ENCODE peak calls at places on chromosome 19, in five cellular contexts. One of them, this sample, is unnamed.

GRCh38 chr19:480016-480855 is 16.1 kb upstream of the MADCAM1 start:
- DNase-seq in heart right ventricle: peak
- DNase-seq in heart left ventricle: peak
- DNase-seq in tibial nerve: peak
- DNase-seq in nephron progenitor cell: peak
- DNase-seq in this sample: peak

GRCh38 chr19:37855098-37855497 is 51.3 kb downstream of the WDR87 start:
- DNase-seq in heart right ventricle: peak
- DNase-seq in heart left ventricle: peak
- DNase-seq in tibial nerve: no peak
- DNase-seq in nephron progenitor cell: no peak
- DNase-seq in this sample: no peak

GRCh38 chr19:782195-783043 is 14.8 kb upstream of the PTBP1 start:
- DNase-seq in heart right ventricle: no peak
- DNase-seq in heart left ventricle: no peak
- DNase-seq in tibial nerve: no peak
- DNase-seq in nephron progenitor cell: peak
- DNase-seq in this sample: no peak

GRCh38 chr19:57348136-57348535 is 2.9 kb upstream of the ZNF304 start:
- DNase-seq in heart right ventricle: no peak
- DNase-seq in heart left ventricle: no peak
- DNase-seq in tibial nerve: no peak
- DNase-seq in nephron progenitor cell: no peak
- DNase-seq in this sample: no peak

GRCh38 chr19:1907563-1908363 is 2.6 kb downstream of the ADAT3 start:
- DNase-seq in heart right ventricle: no peak
- DNase-seq in heart left ventricle: no peak
- DNase-seq in tibial nerve: no peak
- DNase-seq in nephron progenitor cell: no peak
- DNase-seq in this sample: no peak

GRCh38 chr19:40718774-40719391 is 2.0 kb downstream of the ITPKC start:
- DNase-seq in heart right ventricle: peak
- DNase-seq in heart left ventricle: peak
- DNase-seq in tibial nerve: peak
- DNase-seq in nephron progenitor cell: peak
- DNase-seq in this sample: no peak

GRCh38 chr19:48868196-48868886 is at the start of gene PLEKHA4:
- DNase-seq in heart right ventricle: peak
- DNase-seq in heart left ventricle: peak
- DNase-seq in tibial nerve: peak
- DNase-seq in nephron progenitor cell: peak
- DNase-seq in this sample: no peak

GRCh38 chr19:13033244-13033643 is 38.0 kb downstream of the NFIX start:
- DNase-seq in heart right ventricle: no peak
- DNase-seq in heart left ventricle: no peak
- DNase-seq in tibial nerve: no peak
- DNase-seq in nephron progenitor cell: no peak
- DNase-seq in this sample: no peak

GRCh38 chr19:55066107-55066709 is 3.3 kb upstream of the RDH13 start:
- DNase-seq in heart right ventricle: no peak
- DNase-seq in heart left ventricle: no peak
- DNase-seq in tibial nerve: no peak
- DNase-seq in nephron progenitor cell: peak
- DNase-seq in this sample: no peak

GRCh38 chr19:4304509-4305252 is at the start of gene FSD1:
- DNase-seq in heart right ventricle: peak
- DNase-seq in heart left ventricle: peak
- DNase-seq in tibial nerve: no peak
- DNase-seq in nephron progenitor cell: peak
- DNase-seq in this sample: peak

GRCh38 chr19:42303101-42303464 is 659 bp upstream of the PAFAH1B3 start:
- DNase-seq in heart right ventricle: no peak
- DNase-seq in heart left ventricle: no peak
- DNase-seq in tibial nerve: no peak
- DNase-seq in nephron progenitor cell: no peak
- DNase-seq in this sample: no peak

GRCh38 chr19:17893766-17894165 is 22.0 kb downstream of the SLC5A5 start:
- DNase-seq in heart right ventricle: no peak
- DNase-seq in heart left ventricle: no peak
- DNase-seq in tibial nerve: no peak
- DNase-seq in nephron progenitor cell: no peak
- DNase-seq in this sample: no peak

GRCh38 chr19:47582320-47582909 is 9.5 kb upstream of the ZNF541 start:
- DNase-seq in heart right ventricle: no peak
- DNase-seq in heart left ventricle: no peak
- DNase-seq in tibial nerve: no peak
- DNase-seq in nephron progenitor cell: no peak
- DNase-seq in this sample: no peak

GRCh38 chr19:46909356-46909755 is 48.6 kb downstream of the ARHGAP35 start:
- DNase-seq in heart right ventricle: no peak
- DNase-seq in heart left ventricle: no peak
- DNase-seq in tibial nerve: no peak
- DNase-seq in nephron progenitor cell: no peak
- DNase-seq in this sample: no peak

GRCh38 chr19:21084343-21084742 is 2.3 kb downstream of the ZNF714 start:
- DNase-seq in heart right ventricle: no peak
- DNase-seq in heart left ventricle: no peak
- DNase-seq in tibial nerve: no peak
- DNase-seq in nephron progenitor cell: no peak
- DNase-seq in this sample: no peak

GRCh38 chr19:54035215-54036178 is 28.2 kb downstream of the VSTM1 start:
- DNase-seq in heart right ventricle: no peak
- DNase-seq in heart left ventricle: no peak
- DNase-seq in tibial nerve: no peak
- DNase-seq in nephron progenitor cell: no peak
- DNase-seq in this sample: no peak

GRCh38 chr19:35704218-35704617 is at the start of gene ZBTB32:
- DNase-seq in heart right ventricle: no peak
- DNase-seq in heart left ventricle: no peak
- DNase-seq in tibial nerve: no peak
- DNase-seq in nephron progenitor cell: peak
- DNase-seq in this sample: no peak

GRCh38 chr19:11446652-11447301 is 11.3 kb downstream of the PRKCSH start:
- DNase-seq in heart right ventricle: peak
- DNase-seq in heart left ventricle: peak
- DNase-seq in tibial nerve: peak
- DNase-seq in nephron progenitor cell: peak
- DNase-seq in this sample: no peak

GRCh38 chr19:42420055-42420544 is 7.1 kb downstream of the LIPE start:
- DNase-seq in heart right ventricle: peak
- DNase-seq in heart left ventricle: no peak
- DNase-seq in tibial nerve: no peak
- DNase-seq in nephron progenitor cell: peak
- DNase-seq in this sample: no peak

GRCh38 chr19:38070573-38070972 is 153.4 kb downstream of the DPF1 start:
- DNase-seq in heart right ventricle: no peak
- DNase-seq in heart left ventricle: no peak
- DNase-seq in tibial nerve: no peak
- DNase-seq in nephron progenitor cell: no peak
- DNase-seq in this sample: no peak

GRCh38 chr19:57746580-57747471 is at the start of gene ZNF776:
- DNase-seq in heart right ventricle: peak
- DNase-seq in heart left ventricle: peak
- DNase-seq in tibial nerve: peak
- DNase-seq in nephron progenitor cell: peak
- DNase-seq in this sample: peak

GRCh38 chr19:41373993-41374392 is 2.3 kb upstream of the TMEM91 start:
- DNase-seq in heart right ventricle: peak
- DNase-seq in heart left ventricle: peak
- DNase-seq in tibial nerve: peak
- DNase-seq in nephron progenitor cell: no peak
- DNase-seq in this sample: peak

GRCh38 chr19:30307191-30307974 is 64.8 kb upstream of the ZNF536 start:
- DNase-seq in heart right ventricle: no peak
- DNase-seq in heart left ventricle: no peak
- DNase-seq in tibial nerve: no peak
- DNase-seq in nephron progenitor cell: no peak
- DNase-seq in this sample: no peak

GRCh38 chr19:44641866-44642265 is 1.8 kb upstream of the PVR start:
- DNase-seq in heart right ventricle: no peak
- DNase-seq in heart left ventricle: no peak
- DNase-seq in tibial nerve: no peak
- DNase-seq in nephron progenitor cell: no peak
- DNase-seq in this sample: no peak

GRCh38 chr19:16901491-16902175 is 12.8 kb downstream of the F2RL3 start:
- DNase-seq in heart right ventricle: no peak
- DNase-seq in heart left ventricle: no peak
- DNase-seq in tibial nerve: no peak
- DNase-seq in nephron progenitor cell: no peak
- DNase-seq in this sample: no peak

GRCh38 chr19:10981496-10981895 is 20.7 kb downstream of the SMARCA4 start:
- DNase-seq in heart right ventricle: no peak
- DNase-seq in heart left ventricle: no peak
- DNase-seq in tibial nerve: no peak
- DNase-seq in nephron progenitor cell: no peak
- DNase-seq in this sample: no peak

GRCh38 chr19:47379398-47379938 is 30.4 kb downstream of the DHX34 start:
- DNase-seq in heart right ventricle: no peak
- DNase-seq in heart left ventricle: no peak
- DNase-seq in tibial nerve: no peak
- DNase-seq in nephron progenitor cell: no peak
- DNase-seq in this sample: no peak

GRCh38 chr19:21568816-21569496 is 63.6 kb downstream of the ZNF429 start:
- DNase-seq in heart right ventricle: peak
- DNase-seq in heart left ventricle: peak
- DNase-seq in tibial nerve: peak
- DNase-seq in nephron progenitor cell: no peak
- DNase-seq in this sample: no peak

GRCh38 chr19:47095707-47096704 is 17.6 kb downstream of the ZC3H4 start:
- DNase-seq in heart right ventricle: peak
- DNase-seq in heart left ventricle: peak
- DNase-seq in tibial nerve: no peak
- DNase-seq in nephron progenitor cell: no peak
- DNase-seq in this sample: no peak

GRCh38 chr19:22832031-22832762 is at the start of gene ZNF723:
- DNase-seq in heart right ventricle: no peak
- DNase-seq in heart left ventricle: no peak
- DNase-seq in tibial nerve: no peak
- DNase-seq in nephron progenitor cell: no peak
- DNase-seq in this sample: peak

GRCh38 chr19:23516266-23516665 is 121.0 kb upstream of the ZNF91 start:
- DNase-seq in heart right ventricle: no peak
- DNase-seq in heart left ventricle: no peak
- DNase-seq in tibial nerve: no peak
- DNase-seq in nephron progenitor cell: no peak
- DNase-seq in this sample: no peak

GRCh38 chr19:56348289-56348877 is 33.7 kb upstream of the ZSCAN5A start:
- DNase-seq in heart right ventricle: no peak
- DNase-seq in heart left ventricle: no peak
- DNase-seq in tibial nerve: no peak
- DNase-seq in nephron progenitor cell: no peak
- DNase-seq in this sample: no peak

GRCh38 chr19:7644550-7644877 is 7.6 kb downstream of the STXBP2 start:
- DNase-seq in heart right ventricle: no peak
- DNase-seq in heart left ventricle: no peak
- DNase-seq in tibial nerve: no peak
- DNase-seq in nephron progenitor cell: no peak
- DNase-seq in this sample: no peak

GRCh38 chr19:16998635-16999194 is 27.9 kb downstream of the CPAMD8 start:
- DNase-seq in heart right ventricle: no peak
- DNase-seq in heart left ventricle: no peak
- DNase-seq in tibial nerve: no peak
- DNase-seq in nephron progenitor cell: no peak
- DNase-seq in this sample: no peak

DNA sequence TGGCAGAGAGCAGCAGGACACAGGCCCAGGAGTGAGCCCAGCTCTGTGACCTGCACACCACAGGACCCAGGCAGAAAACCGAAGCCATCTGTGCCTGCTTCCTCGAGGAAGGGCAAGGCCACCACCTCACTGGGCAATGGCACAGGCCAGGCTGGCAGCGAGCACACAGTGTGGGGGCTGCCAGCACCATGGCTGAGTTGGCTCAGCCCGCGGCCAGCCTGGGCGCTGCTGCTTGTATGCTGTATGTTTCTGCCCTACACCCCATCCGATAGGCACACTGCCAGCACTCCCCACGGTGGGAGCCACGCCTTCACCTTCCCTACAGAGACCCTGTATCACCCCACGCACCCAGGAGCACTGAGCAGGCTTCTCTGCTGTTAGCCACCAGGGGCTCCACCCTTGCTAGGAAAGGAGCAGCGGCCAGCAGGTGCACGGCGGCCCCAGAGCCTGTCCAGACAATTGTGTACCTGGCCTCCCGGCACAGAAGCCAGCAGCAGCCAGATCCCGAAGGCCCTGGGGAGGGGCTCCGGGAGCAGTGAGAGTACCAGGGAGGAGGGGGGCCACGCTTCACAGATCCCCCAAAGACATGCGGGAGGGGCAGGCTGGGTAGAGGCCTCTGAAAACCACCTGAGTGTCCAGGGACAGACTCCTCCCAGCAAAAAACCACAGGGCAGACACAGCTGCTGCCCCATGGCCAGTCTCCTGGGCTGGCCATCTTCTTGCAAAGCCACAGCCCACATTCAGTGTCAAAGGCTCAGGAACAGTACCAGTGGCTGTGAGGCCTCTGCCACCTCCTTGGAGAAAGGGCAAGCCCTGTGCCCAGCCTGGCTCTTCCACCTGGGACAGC is 56.1 kb downstream of the MLLT1 start:
- DNase-seq in heart right ventricle: peak
- DNase-seq in heart left ventricle: no peak
- DNase-seq in tibial nerve: no peak
- DNase-seq in nephron progenitor cell: no peak
- DNase-seq in this sample: no peak
- TF ChIP-seq CTCF in heart right ventricle: no peak
- TF ChIP-seq CTCF in heart left ventricle: no peak
- TF ChIP-seq CTCF in tibial nerve: no peak
- TF ChIP-seq CTCF in nephron progenitor cell: no peak
- TF ChIP-seq CTCF in this sample: no peak

GRCh38 chr19:36797786-36798108 is 25.1 kb upstream of the ZNF850 start:
- DNase-seq in heart right ventricle: no peak
- DNase-seq in heart left ventricle: no peak
- DNase-seq in tibial nerve: no peak
- DNase-seq in nephron progenitor cell: no peak
- DNase-seq in this sample: no peak

GRCh38 chr19:36796714-36796999 is 24.1 kb upstream of the ZNF850 start:
- DNase-seq in heart right ventricle: no peak
- DNase-seq in heart left ventricle: no peak
- DNase-seq in tibial nerve: no peak
- DNase-seq in nephron progenitor cell: no peak
- DNase-seq in this sample: no peak
- TF ChIP-seq CTCF in heart right ventricle: no peak
- TF ChIP-seq CTCF in heart left ventricle: no peak
- TF ChIP-seq CTCF in tibial nerve: no peak
- TF ChIP-seq CTCF in nephron progenitor cell: no peak
- TF ChIP-seq CTCF in this sample: no peak

GRCh38 chr19:52626915-52627314 is 11.2 kb downstream of the ZNF83 start:
- DNase-seq in heart right ventricle: no peak
- DNase-seq in heart left ventricle: no peak
- DNase-seq in tibial nerve: no peak
- DNase-seq in nephron progenitor cell: no peak
- DNase-seq in this sample: no peak

GRCh38 chr19:52621376-52621775 is 16.8 kb downstream of the ZNF83 start:
- DNase-seq in heart right ventricle: no peak
- DNase-seq in heart left ventricle: no peak
- DNase-seq in tibial nerve: no peak
- DNase-seq in nephron progenitor cell: no peak
- DNase-seq in this sample: no peak

GRCh38 chr19:52622261-52622660 is 15.9 kb downstream of the ZNF83 start:
- DNase-seq in heart right ventricle: no peak
- DNase-seq in heart left ventricle: no peak
- DNase-seq in tibial nerve: no peak
- DNase-seq in nephron progenitor cell: no peak
- DNase-seq in this sample: no peak
- TF ChIP-seq CTCF in heart right ventricle: peak
- TF ChIP-seq CTCF in heart left ventricle: no peak
- TF ChIP-seq CTCF in tibial nerve: no peak
- TF ChIP-seq CTCF in nephron progenitor cell: no peak
- TF ChIP-seq CTCF in this sample: no peak

GRCh38 chr19:52590728-52591127 is 20.6 kb downstream of the ZNF701 start:
- DNase-seq in heart right ventricle: no peak
- DNase-seq in heart left ventricle: no peak
- DNase-seq in tibial nerve: no peak
- DNase-seq in nephron progenitor cell: no peak
- DNase-seq in this sample: no peak
- TF ChIP-seq CTCF in heart right ventricle: peak
- TF ChIP-seq CTCF in heart left ventricle: peak
- TF ChIP-seq CTCF in tibial nerve: no peak
- TF ChIP-seq CTCF in nephron progenitor cell: no peak
- TF ChIP-seq CTCF in this sample: no peak

This sample was measured in osteocyte.